ENCODE peak calls at places on chromosome 22, in six cellular contexts. J is activated CD4-positive, alpha-beta T cell treated with anti-CD3 and anti-CD28 coated beads for 24 hours; N is cerebellar cortex; D is iPS DF 19.7; O is stimulated activated CD4-positive, alpha-beta T cell treated with anti-CD3 and anti-CD28 coated beads, Interleukin-1b, Interleukin-23, amount 100 ng/mL, for 24 hours; K is BE2C. M is an unnamed sample.

GRCh38 chr22:47051435-47052175 is 289.2 kb downstream of the TBC1D22A start:
- DNase-seq in J (no peak), N (no peak), D (no peak), O (no peak), K (no peak), M (no peak)

GRCh38 chr22:46437990-46438389 is 99.4 kb downstream of the CELSR1 start:
- DNase-seq in J (no peak), N (no peak), D (no peak), O (no peak), K (no peak), M (no peak)

GRCh38 chr22:41948142-41948541 is 1.2 kb upstream of the CENPM start:
- DNase-seq in J (no peak), N (no peak), D (no peak), O (no peak), K (no peak), M (no peak)

GRCh38 chr22:32607086-32607485 is 132.5 kb downstream of the FBXO7 start:
- DNase-seq in J (no peak), N (no peak), D (no peak), O (no peak), K (no peak), M (no peak)

GRCh38 chr22:24191893-24192292 is 10.6 kb downstream of the SUSD2 start:
- DNase-seq in J (no peak), N (no peak), D (no peak), O (no peak), K (no peak), M (no peak)

GRCh38 chr22:27113211-27114030 is 456.0 kb downstream of the MIAT start:
- DNase-seq in J (no peak), N (no peak), D (no peak), O (no peak), K (no peak), M (no peak)

GRCh38 chr22:29956680-29957079 is 73.7 kb downstream of the MTMR3 start:
- DNase-seq in J (no peak), N (no peak), D (no peak), O (no peak), K (no peak), M (no peak)

GRCh38 chr22:32531228-32531627 is 56.6 kb downstream of the FBXO7 start:
- DNase-seq in J (no peak), N (no peak), D (no peak), O (no peak), K (no peak), M (no peak)

GRCh38 chr22:24481641-24482040 is 13.5 kb upstream of the UPB1 start:
- DNase-seq in J (no peak), N (no peak), D (no peak), O (no peak), K (no peak), M (no peak)